ENCODE peak calls at places on chromosomes 7 and 10, in six cellular contexts. One of them, this sample, is unnamed.

GRCh38 chr7:122710951-122711350 is 8.2 kb upstream of the RNF148 start:
- DNase-seq in foreskin keratinocyte: no peak
- DNase-seq in activated T-cell treated with anti-CD3 and anti-CD28 coated beads for 24 hours: no peak
- DNase-seq in breast epithelium: no peak
- DNase-seq in EL: no peak
- DNase-seq in T-cell: no peak
- DNase-seq in this sample: no peak

GRCh38 chr10:1168763-1169162 is 112.6 kb downstream of the WDR37 start:
- DNase-seq in foreskin keratinocyte: no peak
- DNase-seq in activated T-cell treated with anti-CD3 and anti-CD28 coated beads for 24 hours: no peak
- DNase-seq in breast epithelium: peak
- DNase-seq in EL: no peak
- DNase-seq in T-cell: no peak
- DNase-seq in this sample: no peak

GRCh38 chr7:117872565-117873055 is 631 bp downstream of the CTTNBP2 start:
- DNase-seq in foreskin keratinocyte: peak
- DNase-seq in activated T-cell treated with anti-CD3 and anti-CD28 coated beads for 24 hours: no peak
- DNase-seq in breast epithelium: no peak
- DNase-seq in EL: no peak
- DNase-seq in T-cell: no peak
- DNase-seq in this sample: peak

GRCh38 chr7:4430227-4430626 is 251.9 kb upstream of the FOXK1 start:
- DNase-seq in foreskin keratinocyte: no peak
- DNase-seq in activated T-cell treated with anti-CD3 and anti-CD28 coated beads for 24 hours: no peak
- DNase-seq in breast epithelium: no peak
- DNase-seq in EL: no peak
- DNase-seq in T-cell: no peak
- DNase-seq in this sample: no peak

GRCh38 chr7:6026011-6026819 is 5.0 kb upstream of the ANKRD61 start:
- DNase-seq in foreskin keratinocyte: peak
- DNase-seq in activated T-cell treated with anti-CD3 and anti-CD28 coated beads for 24 hours: peak
- DNase-seq in breast epithelium: no peak
- DNase-seq in EL: peak
- DNase-seq in T-cell: peak
- DNase-seq in this sample: no peak

GRCh38 chr10:5434017-5434753 is 21.8 kb downstream of the NET1 start:
- DNase-seq in foreskin keratinocyte: peak
- DNase-seq in activated T-cell treated with anti-CD3 and anti-CD28 coated beads for 24 hours: no peak
- DNase-seq in breast epithelium: no peak
- DNase-seq in EL: peak
- DNase-seq in T-cell: no peak
- DNase-seq in this sample: peak

GRCh38 chr10:111578076-111578475 is 501.2 kb downstream of the ADRA2A start:
- DNase-seq in foreskin keratinocyte: no peak
- DNase-seq in activated T-cell treated with anti-CD3 and anti-CD28 coated beads for 24 hours: no peak
- DNase-seq in breast epithelium: no peak
- DNase-seq in EL: no peak
- DNase-seq in T-cell: no peak
- DNase-seq in this sample: peak

GRCh38 chr10:86376852-86377796 is 10.5 kb upstream of the GRID1 start:
- DNase-seq in foreskin keratinocyte: peak
- DNase-seq in activated T-cell treated with anti-CD3 and anti-CD28 coated beads for 24 hours: peak
- DNase-seq in breast epithelium: peak
- DNase-seq in EL: peak
- DNase-seq in T-cell: peak
- DNase-seq in this sample: no peak

GRCh38 chr7:99372275-99373085 is 2.0 kb upstream of the ARPC1B start:
- DNase-seq in foreskin keratinocyte: no peak
- DNase-seq in activated T-cell treated with anti-CD3 and anti-CD28 coated beads for 24 hours: no peak
- DNase-seq in breast epithelium: no peak
- DNase-seq in EL: peak
- DNase-seq in T-cell: no peak
- DNase-seq in this sample: peak

GRCh38 chr10:71545001-71545400 is 148.3 kb downstream of the CDH23 start:
- DNase-seq in foreskin keratinocyte: no peak
- DNase-seq in activated T-cell treated with anti-CD3 and anti-CD28 coated beads for 24 hours: no peak
- DNase-seq in breast epithelium: no peak
- DNase-seq in EL: no peak
- DNase-seq in T-cell: no peak
- DNase-seq in this sample: no peak

GRCh38 chr10:21217107-21217506 is 308.4 kb downstream of the SKIDA1 start:
- DNase-seq in foreskin keratinocyte: no peak
- DNase-seq in activated T-cell treated with anti-CD3 and anti-CD28 coated beads for 24 hours: no peak
- DNase-seq in breast epithelium: no peak
- DNase-seq in EL: no peak
- DNase-seq in T-cell: no peak
- DNase-seq in this sample: no peak

GRCh38 chr10:112687647-112688046 is 240.6 kb downstream of the VTI1A start:
- DNase-seq in foreskin keratinocyte: peak
- DNase-seq in activated T-cell treated with anti-CD3 and anti-CD28 coated beads for 24 hours: no peak
- DNase-seq in breast epithelium: no peak
- DNase-seq in EL: peak
- DNase-seq in T-cell: no peak
- DNase-seq in this sample: peak

GRCh38 chr10:99524736-99525380 is 7.9 kb upstream of the NKX2-3 start:
- DNase-seq in foreskin keratinocyte: no peak
- DNase-seq in activated T-cell treated with anti-CD3 and anti-CD28 coated beads for 24 hours: no peak
- DNase-seq in breast epithelium: no peak
- DNase-seq in EL: no peak
- DNase-seq in T-cell: no peak
- DNase-seq in this sample: no peak

This sample was measured in renal cortical epithelial cell.